ENCODE peak calls at places on chromosomes 5 and 9, in seven cellular contexts. One of them, this sample, is unnamed.

GRCh38 chr9:19698960-19699359 is 89.9 kb downstream of the SLC24A2 start:
- DNase-seq in fibroblast of lung: no peak
- DNase-seq in GM23248: no peak
- DNase-seq in neural progenitor cell: no peak
- DNase-seq in NT2/D1: peak; percentile 51
- DNase-seq in mammary epithelial cell: no peak
- DNase-seq in mesendoderm: peak; percentile 73
- DNase-seq in this sample: peak; percentile 41

GRCh38 chr9:76699966-76700365 is 64.3 kb upstream of the PCA3 start:
- DNase-seq in fibroblast of lung: peak; percentile 75
- DNase-seq in GM23248: peak; percentile 86
- DNase-seq in neural progenitor cell: no peak
- DNase-seq in NT2/D1: no peak
- DNase-seq in mammary epithelial cell: no peak
- DNase-seq in mesendoderm: no peak
- DNase-seq in this sample: no peak

GRCh38 chr5:135833961-135834638 is 363 bp upstream of the SLC25A48 start:
- DNase-seq in fibroblast of lung: peak; percentile 28
- DNase-seq in GM23248: no peak
- DNase-seq in neural progenitor cell: no peak
- DNase-seq in NT2/D1: no peak
- DNase-seq in mammary epithelial cell: no peak
- DNase-seq in mesendoderm: no peak
- DNase-seq in this sample: no peak

GRCh38 chr5:96017951-96018350 is 56.3 kb upstream of the ELL2 start:
- DNase-seq in fibroblast of lung: peak; percentile 95
- DNase-seq in GM23248: peak; percentile 86
- DNase-seq in neural progenitor cell: peak; percentile 11
- DNase-seq in NT2/D1: no peak
- DNase-seq in mammary epithelial cell: no peak
- DNase-seq in mesendoderm: peak; percentile 22
- DNase-seq in this sample: no peak

GRCh38 chr9:105444130-105444529 is 3.7 kb upstream of the FSD1L start:
- DNase-seq in fibroblast of lung: no peak
- DNase-seq in GM23248: peak; percentile 75
- DNase-seq in neural progenitor cell: no peak
- DNase-seq in NT2/D1: no peak
- DNase-seq in mammary epithelial cell: peak; percentile 61
- DNase-seq in mesendoderm: no peak
- DNase-seq in this sample: no peak

GRCh38 chr9:17783227-17783626 is 204.4 kb downstream of the SH3GL2 start:
- DNase-seq in fibroblast of lung: no peak
- DNase-seq in GM23248: peak; percentile 7
- DNase-seq in neural progenitor cell: no peak
- DNase-seq in NT2/D1: no peak
- DNase-seq in mammary epithelial cell: no peak
- DNase-seq in mesendoderm: no peak
- DNase-seq in this sample: no peak

GRCh38 chr5:102747386-102748166 is 7.5 kb upstream of the PAM start:
- DNase-seq in fibroblast of lung: no peak
- DNase-seq in GM23248: no peak
- DNase-seq in neural progenitor cell: no peak
- DNase-seq in NT2/D1: no peak
- DNase-seq in mammary epithelial cell: no peak
- DNase-seq in mesendoderm: peak; percentile 81
- DNase-seq in this sample: no peak

GRCh38 chr5:1411099-1411498 is 34.1 kb downstream of the SLC6A3 start:
- DNase-seq in fibroblast of lung: no peak
- DNase-seq in GM23248: no peak
- DNase-seq in neural progenitor cell: no peak
- DNase-seq in NT2/D1: no peak
- DNase-seq in mammary epithelial cell: no peak
- DNase-seq in mesendoderm: no peak
- DNase-seq in this sample: no peak

GRCh38 chr9:104858271-104858670 is 69.7 kb downstream of the ABCA1 start:
- DNase-seq in fibroblast of lung: peak; percentile 42
- DNase-seq in GM23248: peak; percentile 95
- DNase-seq in neural progenitor cell: no peak
- DNase-seq in NT2/D1: no peak
- DNase-seq in mammary epithelial cell: peak; percentile 61
- DNase-seq in mesendoderm: no peak
- DNase-seq in this sample: no peak

GRCh38 chr9:21778300-21778699 is 24.1 kb upstream of the MTAP start:
- DNase-seq in fibroblast of lung: peak; percentile 56
- DNase-seq in GM23248: peak; percentile 60
- DNase-seq in neural progenitor cell: no peak
- DNase-seq in NT2/D1: no peak
- DNase-seq in mammary epithelial cell: peak; percentile 57
- DNase-seq in mesendoderm: no peak
- DNase-seq in this sample: no peak

GRCh38 chr9:135225619-135226228 is 138.3 kb downstream of the OLFM1 start:
- DNase-seq in fibroblast of lung: no peak
- DNase-seq in GM23248: no peak
- DNase-seq in neural progenitor cell: no peak
- DNase-seq in NT2/D1: no peak
- DNase-seq in mammary epithelial cell: no peak
- DNase-seq in mesendoderm: no peak
- DNase-seq in this sample: no peak

GRCh38 chr9:135226369-135227050 is 139.0 kb downstream of the OLFM1 start:
- DNase-seq in fibroblast of lung: no peak
- DNase-seq in GM23248: no peak
- DNase-seq in neural progenitor cell: no peak
- DNase-seq in NT2/D1: no peak
- DNase-seq in mammary epithelial cell: no peak
- DNase-seq in mesendoderm: no peak
- DNase-seq in this sample: no peak

GRCh38 chr9:135224286-135224871 is 136.9 kb downstream of the OLFM1 start:
- DNase-seq in fibroblast of lung: no peak
- DNase-seq in GM23248: no peak
- DNase-seq in neural progenitor cell: no peak
- DNase-seq in NT2/D1: no peak
- DNase-seq in mammary epithelial cell: no peak
- DNase-seq in mesendoderm: no peak
- DNase-seq in this sample: no peak

GRCh38 chr9:135223831-135224230 is 136.4 kb downstream of the OLFM1 start:
- DNase-seq in fibroblast of lung: no peak
- DNase-seq in GM23248: no peak
- DNase-seq in neural progenitor cell: no peak
- DNase-seq in NT2/D1: no peak
- DNase-seq in mammary epithelial cell: no peak
- DNase-seq in mesendoderm: peak; percentile 38
- DNase-seq in this sample: no peak

DNA sequence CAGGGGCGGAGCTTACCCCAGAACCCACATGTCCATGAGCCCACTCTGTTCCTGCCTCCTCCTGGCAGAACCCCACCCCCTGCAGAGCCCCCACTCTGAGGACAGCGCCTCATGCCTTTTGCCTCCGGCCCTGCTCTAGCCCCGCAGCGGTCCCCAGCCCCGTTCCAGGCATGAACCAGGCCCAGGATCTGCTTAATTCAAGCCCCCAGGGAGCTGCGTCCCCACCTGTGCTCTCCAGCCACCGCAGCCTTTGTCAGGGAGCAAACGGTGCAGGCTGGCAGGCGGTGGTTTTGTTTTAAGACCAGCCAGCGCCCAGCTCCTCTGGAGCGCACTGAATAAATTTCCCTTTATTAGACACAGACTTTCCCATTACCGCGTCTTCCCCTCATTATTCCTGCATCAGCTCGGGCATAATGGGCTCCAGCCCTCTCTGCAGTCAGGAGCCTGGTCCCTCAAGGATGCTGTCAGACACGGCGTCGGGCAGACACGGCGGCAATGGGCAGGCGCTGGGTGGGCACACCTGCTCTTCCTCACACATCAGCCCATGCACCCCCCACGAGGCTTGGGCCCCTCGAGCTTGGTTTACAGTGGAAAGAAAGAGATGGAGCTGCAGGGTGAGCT is 137.6 kb downstream of the OLFM1 start:
- DNase-seq in fibroblast of lung: no peak
- DNase-seq in GM23248: no peak
- DNase-seq in neural progenitor cell: peak; percentile 77
- DNase-seq in NT2/D1: no peak
- DNase-seq in mammary epithelial cell: no peak
- DNase-seq in mesendoderm: no peak
- DNase-seq in this sample: no peak
- H3K9ac ChIP-seq in fibroblast of lung: no peak overlapping the region
- H3K9ac ChIP-seq in GM23248: no peak overlapping the region
- H3K9ac ChIP-seq in neural progenitor cell: no peak overlapping the region
- H3K9ac ChIP-seq in NT2/D1: peak overlapping the region; percentile 6
- H3K9ac ChIP-seq in mammary epithelial cell: no peak overlapping the region
- H3K9ac ChIP-seq in mesendoderm: no peak overlapping the region
- H3K9ac ChIP-seq in this sample: no peak overlapping the region

GRCh38 chr5:60545526-60545925 is 154.4 kb downstream of the DEPDC1B start:
- DNase-seq in fibroblast of lung: no peak
- DNase-seq in GM23248: no peak
- DNase-seq in neural progenitor cell: no peak
- DNase-seq in NT2/D1: no peak
- DNase-seq in mammary epithelial cell: no peak
- DNase-seq in mesendoderm: no peak
- DNase-seq in this sample: no peak
- H3K4me1 ChIP-seq in fibroblast of lung: no peaks in the 10 kb centered on the region
- H3K4me1 ChIP-seq in GM23248: no peaks in the 10 kb centered on the region
- H3K4me1 ChIP-seq in neural progenitor cell: peaks cover 13% of the 10 kb centered on the region
- H3K4me1 ChIP-seq in NT2/D1: no peaks in the 10 kb centered on the region
- H3K4me1 ChIP-seq in mammary epithelial cell: no peaks in the 10 kb centered on the region
- H3K4me1 ChIP-seq in mesendoderm: peaks cover 9% of the 10 kb centered on the region
- H3K4me1 ChIP-seq in this sample: no peaks in the 10 kb centered on the region

GRCh38 chr9:108722396-108722795 is 133.4 kb downstream of the ACTL7B start:
- DNase-seq in fibroblast of lung: no peak
- DNase-seq in GM23248: peak; percentile 76
- DNase-seq in neural progenitor cell: no peak
- DNase-seq in NT2/D1: no peak
- DNase-seq in mammary epithelial cell: no peak
- DNase-seq in mesendoderm: no peak
- DNase-seq in this sample: no peak

GRCh38 chr9:108724122-108724521 is 131.7 kb downstream of the ACTL7B start:
- DNase-seq in fibroblast of lung: no peak
- DNase-seq in GM23248: no peak
- DNase-seq in neural progenitor cell: no peak
- DNase-seq in NT2/D1: no peak
- DNase-seq in mammary epithelial cell: no peak
- DNase-seq in mesendoderm: no peak
- DNase-seq in this sample: no peak

GRCh38 chr9:108727580-108728056 is 128.2 kb downstream of the ACTL7B start:
- DNase-seq in fibroblast of lung: peak; percentile 42
- DNase-seq in GM23248: peak; percentile 18
- DNase-seq in neural progenitor cell: no peak
- DNase-seq in NT2/D1: no peak
- DNase-seq in mammary epithelial cell: no peak
- DNase-seq in mesendoderm: no peak
- DNase-seq in this sample: no peak

GRCh38 chr9:108720191-108720642 is 135.6 kb downstream of the ACTL7B start:
- DNase-seq in fibroblast of lung: no peak
- DNase-seq in GM23248: no peak
- DNase-seq in neural progenitor cell: no peak
- DNase-seq in NT2/D1: no peak
- DNase-seq in mammary epithelial cell: no peak
- DNase-seq in mesendoderm: no peak
- DNase-seq in this sample: no peak

DNA sequence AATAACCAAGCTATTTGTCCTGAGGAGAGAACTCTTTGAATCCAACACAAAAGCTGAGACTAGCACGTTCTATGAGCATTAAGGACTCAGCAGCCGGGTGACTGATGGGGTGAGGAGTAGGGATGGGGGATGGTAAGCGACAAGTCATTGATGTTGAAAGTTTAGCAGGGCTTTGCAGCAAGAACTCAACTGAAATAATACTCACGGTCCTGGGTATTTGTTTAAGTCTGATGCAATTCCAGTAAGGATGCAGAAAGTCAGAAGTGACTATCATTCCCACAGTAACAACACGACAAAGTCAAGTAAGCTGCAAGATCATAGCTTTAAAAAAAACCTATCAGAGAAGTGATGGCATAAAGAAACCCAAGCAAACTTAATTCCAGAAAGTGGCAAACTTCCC is 131.1 kb downstream of the ACTL7B start:
- DNase-seq in fibroblast of lung: peak; percentile 88
- DNase-seq in GM23248: peak; percentile 25
- DNase-seq in neural progenitor cell: no peak
- DNase-seq in NT2/D1: no peak
- DNase-seq in mammary epithelial cell: no peak
- DNase-seq in mesendoderm: peak; percentile 4
- DNase-seq in this sample: no peak
- H3K9ac ChIP-seq in fibroblast of lung: no peak overlapping the region
- H3K9ac ChIP-seq in GM23248: no peak overlapping the region
- H3K9ac ChIP-seq in neural progenitor cell: no peak overlapping the region
- H3K9ac ChIP-seq in NT2/D1: no peak overlapping the region
- H3K9ac ChIP-seq in mammary epithelial cell: no peak overlapping the region
- H3K9ac ChIP-seq in mesendoderm: no peak overlapping the region
- H3K9ac ChIP-seq in this sample: no peak overlapping the region

GRCh38 chr5:172800088-172800551 is 29.1 kb upstream of the DUSP1 start:
- DNase-seq in fibroblast of lung: peak; percentile 95
- DNase-seq in GM23248: peak; percentile 100
- DNase-seq in neural progenitor cell: no peak
- DNase-seq in NT2/D1: no peak
- DNase-seq in mammary epithelial cell: peak; percentile 93
- DNase-seq in mesendoderm: no peak
- DNase-seq in this sample: no peak
- H3K4me1 ChIP-seq in fibroblast of lung: peaks cover 52% of the 10 kb centered on the region
- H3K4me1 ChIP-seq in GM23248: peaks cover 69% of the 10 kb centered on the region
- H3K4me1 ChIP-seq in neural progenitor cell: no peaks in the 10 kb centered on the region
- H3K4me1 ChIP-seq in NT2/D1: peaks cover 7% of the 10 kb centered on the region
- H3K4me1 ChIP-seq in mammary epithelial cell: peaks cover 48% of the 10 kb centered on the region
- H3K4me1 ChIP-seq in mesendoderm: no peaks in the 10 kb centered on the region
- H3K4me1 ChIP-seq in this sample: peaks cover 7% of the 10 kb centered on the region

GRCh38 chr9:96649620-96650323 is 5.3 kb downstream of the PRXL2C start:
- DNase-seq in fibroblast of lung: no peak
- DNase-seq in GM23248: no peak
- DNase-seq in neural progenitor cell: no peak
- DNase-seq in NT2/D1: no peak
- DNase-seq in mammary epithelial cell: no peak
- DNase-seq in mesendoderm: no peak
- DNase-seq in this sample: no peak
- H3K9ac ChIP-seq in fibroblast of lung: no peak overlapping the region
- H3K9ac ChIP-seq in GM23248: no peak overlapping the region
- H3K9ac ChIP-seq in neural progenitor cell: no peak overlapping the region
- H3K9ac ChIP-seq in NT2/D1: no peak overlapping the region
- H3K9ac ChIP-seq in mammary epithelial cell: no peak overlapping the region
- H3K9ac ChIP-seq in mesendoderm: no peak overlapping the region
- H3K9ac ChIP-seq in this sample: no peak overlapping the region

DNA sequence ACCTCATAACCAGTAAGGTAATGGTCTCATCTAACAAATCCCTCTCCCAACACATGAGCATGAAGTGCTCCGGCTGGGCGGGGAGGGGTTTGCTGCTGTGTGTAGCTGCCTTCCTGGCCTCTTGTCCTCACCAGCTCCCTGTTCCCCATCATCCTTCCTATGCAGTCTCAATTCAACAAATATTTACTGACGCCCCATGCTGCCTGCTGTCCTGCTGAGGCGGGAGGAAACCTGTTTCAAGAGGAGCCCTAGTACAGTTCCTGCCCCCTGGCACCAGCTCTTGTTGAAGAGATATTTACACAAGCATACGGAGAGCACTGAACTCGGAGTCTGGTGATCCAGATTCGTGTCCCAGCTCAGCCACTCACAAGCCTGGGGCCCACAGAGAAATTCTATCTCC is 69.6 kb upstream of the LHFPL2 start:
- DNase-seq in fibroblast of lung: no peak
- DNase-seq in GM23248: no peak
- DNase-seq in neural progenitor cell: no peak
- DNase-seq in NT2/D1: no peak
- DNase-seq in mammary epithelial cell: no peak
- DNase-seq in mesendoderm: no peak
- DNase-seq in this sample: no peak
- H3K4me1 ChIP-seq in fibroblast of lung: no peaks in the 10 kb centered on the region
- H3K4me1 ChIP-seq in GM23248: peaks cover 20% of the 10 kb centered on the region
- H3K4me1 ChIP-seq in neural progenitor cell: peaks cover 15% of the 10 kb centered on the region
- H3K4me1 ChIP-seq in NT2/D1: peaks cover 4% of the 10 kb centered on the region
- H3K4me1 ChIP-seq in mammary epithelial cell: no peaks in the 10 kb centered on the region
- H3K4me1 ChIP-seq in mesendoderm: no peaks in the 10 kb centered on the region
- H3K4me1 ChIP-seq in this sample: no peaks in the 10 kb centered on the region